ENCODE peak calls at places on chromosomes 12 and 14, in eight cellular contexts. N is tibial artery, Q is pancreas, M is colonic mucosa, T is right atrium auricular region, H is stomach, O is lung, X is A549. F is an unnamed sample. For H3K4me1, the result is how much of the 10 kb centered on the place peaks cover.

GRCh38 chr12:117212563-117213190 is 22.4 kb upstream of the FBXO21 start:
- DNase-seq in N (peak), Q (no peak), M (peak), T (peak), H (peak), O (peak), X (peak), F (no peak)

GRCh38 chr12:49345048-49345839 is 1.4 kb upstream of the DNAJC22 start:
- DNase-seq in N (peak), Q (peak), M (no peak), T (no peak), H (peak), O (no peak), X (no peak), F (no peak)

GRCh38 chr14:33592298-33592697 is 358.6 kb downstream of the EGLN3 start:
- DNase-seq in N (no peak), Q (no peak), M (no peak), T (no peak), H (no peak), O (no peak), X (no peak), F (no peak)

GRCh38 chr12:9340422-9341259 is 132.4 kb upstream of the PZP start:
- DNase-seq in N (no peak), Q (no peak), M (no peak), T (no peak), H (no peak), O (no peak), X (no peak), F (no peak)

GRCh38 chr12:22321620-22322019 is 12.9 kb downstream of the ST8SIA1 start:
- DNase-seq in N (no peak), Q (no peak), M (no peak), T (no peak), H (no peak), O (no peak), X (no peak), F (no peak)

GRCh38 chr14:56244138-56244789 is 126.1 kb downstream of the PELI2 start:
- DNase-seq in N (no peak), Q (no peak), M (no peak), T (no peak), H (no peak), O (no peak), X (no peak), F (no peak)

GRCh38 chr14:74616996-74617700 is 5.1 kb upstream of the LTBP2 start:
- DNase-seq in N (no peak), Q (no peak), M (no peak), T (no peak), H (no peak), O (no peak), X (no peak), F (no peak)

GRCh38 chr12:6039894-6040601 is 84.4 kb downstream of the VWF start:
- DNase-seq in N (no peak), Q (no peak), M (peak), T (peak), H (peak), O (peak), X (peak), F (no peak)

GRCh38 chr14:53567236-53567785 is 389.3 kb downstream of the BMP4 start:
- DNase-seq in N (no peak), Q (no peak), M (no peak), T (no peak), H (no peak), O (no peak), X (no peak), F (no peak)

GRCh38 chr12:59737725-59738463 is 142.1 kb downstream of the SLC16A7 start:
- DNase-seq in N (no peak), Q (no peak), M (no peak), T (no peak), H (no peak), O (no peak), X (no peak), F (no peak)

GRCh38 chr12:21219206-21219605 is 88.2 kb downstream of the SLCO1B1 start:
- DNase-seq in N (no peak), Q (no peak), M (no peak), T (no peak), H (no peak), O (no peak), X (no peak), F (no peak)

GRCh38 chr12:93536766-93537515 is 35.5 kb upstream of the SOCS2 start:
- DNase-seq in N (no peak), Q (no peak), M (no peak), T (no peak), H (no peak), O (peak), X (no peak), F (no peak)

GRCh38 chr12:57127101-57127709 is 1.1 kb upstream of the LRP1 start:
- DNase-seq in N (peak), Q (peak), M (peak), T (peak), H (peak), O (peak), X (peak), F (peak)

GRCh38 chr12:87136330-87136976 is 880.3 kb upstream of the MGAT4C start:
- DNase-seq in N (no peak), Q (no peak), M (no peak), T (no peak), H (no peak), O (no peak), X (no peak), F (no peak)

GRCh38 chr12:112007945-112008344 is 5.0 kb downstream of the TMEM116 start:
- DNase-seq in N (no peak), Q (no peak), M (no peak), T (no peak), H (no peak), O (no peak), X (no peak), F (no peak)

GRCh38 chr12:13170892-13171490 is 25.5 kb upstream of the EMP1 start:
- DNase-seq in N (no peak), Q (no peak), M (no peak), T (no peak), H (no peak), O (peak), X (no peak), F (no peak)

GRCh38 chr12:13173537-13173936 is 23.0 kb upstream of the EMP1 start:
- DNase-seq in N (peak), Q (no peak), M (peak), T (peak), H (peak), O (peak), X (no peak), F (no peak)

GRCh38 chr12:13169255-13169654 is 27.3 kb upstream of the EMP1 start:
- DNase-seq in N (no peak), Q (no peak), M (no peak), T (no peak), H (no peak), O (peak), X (no peak), F (no peak)

GRCh38 chr12:13173012-13173441 is 23.5 kb upstream of the EMP1 start:
- DNase-seq in N (no peak), Q (no peak), M (peak), T (no peak), H (no peak), O (peak), X (no peak), F (no peak)

GRCh38 chr12:13171921-13172859 is 24.3 kb upstream of the EMP1 start:
- DNase-seq in N (no peak), Q (no peak), M (peak), T (no peak), H (no peak), O (peak), X (peak), F (no peak)
- H3K4me1 ChIP-seq in N (under half), Q (under half), M (under half), T (under half), H (under half), O (under half), X (under half), F (under half)

GRCh38 chr14:105485720-105486332 is 860 bp upstream of the CRIP1 start:
- DNase-seq in N (no peak), Q (no peak), M (peak), T (no peak), H (no peak), O (no peak), X (peak), F (peak)
- TF ChIP-seq CTCF in N (peak), Q (no peak), M (no peak), T (no peak), H (no peak), O (no peak), X (peak), F (no peak)

GRCh38 chr14:68749487-68750475 is 43.1 kb downstream of the ZFP36L1 start:
- DNase-seq in N (no peak), Q (no peak), M (no peak), T (no peak), H (no peak), O (peak), X (no peak), F (no peak)
- H3K4me1 ChIP-seq in N (under half), Q (under half), M (under half), T (under half), H (under half), O (under half), X (under half), F (under half)

GRCh38 chr14:71119075-71119474 is 211.8 kb downstream of the PCNX1 start:
- DNase-seq in N (no peak), Q (no peak), M (no peak), T (no peak), H (no peak), O (no peak), X (no peak), F (no peak)
- TF ChIP-seq CTCF in N (no peak), Q (no peak), M (no peak), T (no peak), H (no peak), O (no peak), X (no peak), F (no peak)

DNA sequence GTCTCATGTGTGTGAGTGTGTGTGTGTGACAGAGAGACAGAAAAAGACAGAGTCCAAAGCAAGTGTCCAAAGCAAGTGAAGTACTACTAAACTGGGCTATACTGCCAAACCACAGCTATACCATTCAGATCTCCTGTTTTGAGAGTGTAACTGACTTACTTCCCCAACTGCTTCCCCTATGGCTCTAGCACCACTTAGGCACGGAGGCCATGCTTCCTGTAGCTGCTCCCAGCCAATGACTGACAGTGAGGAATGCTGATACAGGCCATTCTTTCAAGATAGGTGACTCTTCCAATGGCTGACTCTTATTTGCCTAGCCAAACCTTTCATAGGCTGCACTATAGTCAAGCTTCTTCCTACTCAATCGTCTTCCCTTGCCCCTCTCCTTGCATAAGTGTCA is 393.2 kb downstream of the BCAT1 start:
- DNase-seq in N (no peak), Q (no peak), M (no peak), T (no peak), H (no peak), O (no peak), X (no peak), F (no peak)
- H3K4me1 ChIP-seq in N (half or more), Q (under half), M (under half), T (under half), H (under half), O (under half), X (under half), F (under half)

DNA sequence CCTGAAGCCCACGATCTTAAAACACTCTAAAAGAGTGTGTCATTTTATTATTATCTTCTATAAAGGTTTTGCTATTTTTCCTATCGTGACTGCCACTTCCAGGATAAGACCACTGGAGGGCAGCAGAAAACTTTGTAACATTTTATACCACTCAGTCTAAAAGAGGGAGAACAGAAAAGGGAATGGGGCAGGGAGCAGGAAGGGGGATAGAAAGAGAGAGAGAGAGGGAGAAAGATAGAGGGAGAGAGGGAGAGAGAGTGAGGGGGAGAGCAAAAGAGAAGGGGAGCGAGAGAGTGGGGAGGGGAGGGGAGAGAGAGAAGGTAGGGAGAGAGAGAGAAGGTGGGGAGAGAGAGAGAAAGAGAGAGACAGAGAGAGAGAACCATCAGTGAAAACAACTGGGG is 2.0 kb upstream of the ART4 start:
- DNase-seq in N (peak), Q (no peak), M (peak), T (peak), H (peak), O (peak), X (peak), F (no peak)
- TF ChIP-seq CTCF in N (peak), Q (peak), M (peak), T (no peak), H (peak), O (peak), X (peak), F (peak)

DNA sequence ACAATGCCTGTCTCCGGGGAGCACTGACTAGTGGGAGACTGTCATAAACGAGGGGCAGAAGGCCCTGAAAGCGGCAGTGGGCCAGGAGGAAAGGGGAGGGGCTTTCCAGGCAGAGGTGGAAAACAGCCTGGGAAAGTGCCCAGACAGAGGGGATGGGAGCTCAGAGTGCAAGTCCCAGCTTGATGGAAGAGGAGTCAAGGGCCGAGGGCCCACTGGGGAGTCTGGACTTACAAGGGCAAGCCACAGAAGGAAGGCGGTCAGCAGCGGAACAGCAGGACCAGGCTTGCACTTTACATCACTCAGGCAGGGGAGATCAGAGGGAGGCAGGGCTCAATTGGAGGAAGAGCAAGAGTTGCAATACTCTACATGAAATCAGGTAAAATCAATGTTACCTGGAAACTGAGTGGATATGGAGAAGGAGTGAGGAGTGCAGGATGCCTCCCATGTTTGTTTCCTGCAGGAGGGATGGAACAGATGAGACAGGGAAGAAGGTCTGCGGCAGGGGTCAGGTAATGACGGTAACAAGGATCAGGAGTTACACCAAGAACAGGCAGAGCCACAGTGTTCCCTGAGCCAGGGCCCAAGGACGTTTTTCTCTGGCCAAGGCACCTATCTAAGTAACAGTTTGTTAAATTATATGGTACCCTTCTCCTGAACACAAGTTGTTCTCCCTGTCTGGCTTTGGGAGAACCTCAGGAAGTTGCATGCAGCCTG is 23.8 kb downstream of the PXN start:
- DNase-seq in N (no peak), Q (peak), M (no peak), T (no peak), H (no peak), O (no peak), X (no peak), F (no peak)
- H3K4me1 ChIP-seq in N (half or more), Q (under half), M (under half), T (half or more), H (half or more), O (under half), X (half or more), F (under half)

GRCh38 chr12:65603428-65604351 is 220.6 kb upstream of the HMGA2 start:
- DNase-seq in N (peak), Q (no peak), M (peak), T (peak), H (peak), O (peak), X (peak), F (peak)
- TF ChIP-seq CTCF in N (no peak), Q (no peak), M (no peak), T (no peak), H (no peak), O (no peak), X (no peak), F (no peak)

DNA sequence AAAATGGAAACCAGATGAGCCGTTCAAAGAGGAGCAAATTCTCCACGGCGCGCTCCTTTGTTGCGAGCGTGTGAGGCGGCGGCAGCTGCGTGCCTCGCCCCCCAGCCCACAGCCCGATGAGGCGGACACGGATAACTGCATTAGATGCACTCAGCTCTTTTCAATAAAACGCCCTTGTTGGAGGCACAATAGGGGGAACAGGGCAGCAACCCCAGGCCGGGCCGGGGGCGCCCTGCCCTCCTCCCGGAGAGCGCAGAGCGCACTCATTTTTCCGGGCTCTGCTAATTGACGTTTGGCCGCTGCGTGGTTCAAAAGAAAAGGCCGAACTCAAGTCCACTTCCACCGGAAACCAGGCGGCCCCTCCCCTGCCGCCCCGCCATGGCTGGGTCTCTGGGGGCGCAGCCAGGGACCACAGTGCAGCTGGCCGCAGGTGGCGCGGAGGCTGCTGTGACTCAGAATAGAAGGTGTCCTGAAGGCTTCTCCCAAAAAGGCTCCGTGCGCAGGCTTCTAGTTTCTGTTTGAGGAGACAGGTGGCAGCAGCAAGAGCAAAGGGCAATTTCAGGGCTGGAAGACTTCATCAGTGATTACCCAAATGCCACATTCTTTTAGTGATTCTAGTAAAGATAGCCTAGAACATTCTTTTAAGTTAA is 29.0 kb upstream of the SMOC1 start:
- DNase-seq in N (no peak), Q (no peak), M (no peak), T (no peak), H (no peak), O (no peak), X (no peak), F (no peak)
- H3K4me1 ChIP-seq in N (under half), Q (under half), M (under half), T (under half), H (under half), O (under half), X (under half), F (under half)

GRCh38 chr14:93903342-93904184 is 23.6 kb upstream of the FAM181A start:
- DNase-seq in N (peak), Q (no peak), M (no peak), T (no peak), H (peak), O (no peak), X (peak), F (no peak)
- TF ChIP-seq CTCF in N (peak), Q (no peak), M (no peak), T (peak), H (peak), O (no peak), X (peak), F (no peak)

F was measured in mucosa of descending colon.